ENCODE peak calls at places on chromosomes 3 and 15, in five cellular contexts. V is right atrium auricular region, D is psoas muscle, C is neuronal stem cell, G is GM23248. Z is an unnamed sample.

GRCh38 chr3:42654331-42655201 is 1.1 kb downstream of the ZBTB47 start:
- DNase-seq in V (no peak), D (peak; percentile 87), C (peak; percentile 71), G (peak; percentile 80), Z (peak; percentile 41)

GRCh38 chr3:72255736-72256559 is 471.0 kb upstream of the PROK2 start:
- DNase-seq in V (no peak), D (no peak), C (no peak), G (no peak), Z (no peak)

GRCh38 chr3:194367992-194368841 is 1.3 kb downstream of the LRRC15 start:
- DNase-seq in V (no peak), D (no peak), C (no peak), G (peak; percentile 96), Z (no peak)

GRCh38 chr3:197125601-197126000 is 96.0 kb upstream of the MELTF start:
- DNase-seq in V (no peak), D (no peak), C (no peak), G (peak; percentile 82), Z (no peak)

GRCh38 chr3:61946925-61947324 is 385.6 kb downstream of the PTPRG start:
- DNase-seq in V (no peak), D (no peak), C (peak; percentile 26), G (no peak), Z (no peak)

GRCh38 chr3:58009749-58010535 is 1.7 kb downstream of the FLNB start:
- DNase-seq in V (no peak), D (no peak), C (no peak), G (peak; percentile 33), Z (no peak)

GRCh38 chr15:32132850-32133249 is 102.5 kb downstream of the CHRNA7 start:
- DNase-seq in V (no peak), D (no peak), C (no peak), G (no peak), Z (no peak)

GRCh38 chr3:191688756-191689433 is 227.9 kb downstream of the PYDC2 start:
- DNase-seq in V (no peak), D (no peak), C (no peak), G (no peak), Z (peak; percentile 39)

GRCh38 chr15:38054488-38054887 is 120.0 kb downstream of the TMCO5A start:
- DNase-seq in V (no peak), D (no peak), C (no peak), G (peak; percentile 93), Z (no peak)

GRCh38 chr3:179958143-179958542 is 78.6 kb downstream of the PEX5L start:
- DNase-seq in V (no peak), D (no peak), C (no peak), G (no peak), Z (no peak)

GRCh38 chr3:141405025-141405424 is 36.7 kb downstream of the ZBTB38 start:
- DNase-seq in V (no peak), D (no peak), C (no peak), G (peak; percentile 82), Z (no peak)

GRCh38 chr15:63348392-63348791 is 33.3 kb downstream of the CA12 start:
- DNase-seq in V (peak; percentile 66), D (peak; percentile 75), C (no peak), G (peak; percentile 90), Z (no peak)

GRCh38 chr15:22794621-22795167 is 8.2 kb downstream of the NIPA1 start:
- DNase-seq in V (no peak), D (no peak), C (no peak), G (no peak), Z (no peak)

GRCh38 chr3:134311265-134311664 is 60.6 kb upstream of the RYK start:
- DNase-seq in V (peak; percentile 51), D (no peak), C (no peak), G (peak; percentile 94), Z (no peak)

GRCh38 chr3:58308728-58309127 is 2.4 kb downstream of the HTD2 start:
- DNase-seq in V (no peak), D (no peak), C (no peak), G (peak; percentile 37), Z (no peak)

GRCh38 chr3:119230745-119231144 is 9.9 kb downstream of the B4GALT4 start:
- DNase-seq in V (no peak), D (no peak), C (no peak), G (no peak), Z (no peak)
- H3K36me3 ChIP-seq in V (peaks cover 59% of the 10 kb centered on the region), D (peaks cover 73% of the 10 kb centered on the region), C (peaks cover 85% of the 10 kb centered on the region), G (peaks cover 48% of the 10 kb centered on the region), Z (peaks cover 24% of the 10 kb centered on the region)

GRCh38 chr3:48859188-48859587 is 11.5 kb upstream of the PRKAR2A start:
- DNase-seq in V (no peak), D (peak; percentile 45), C (no peak), G (no peak), Z (no peak)

GRCh38 chr3:48858709-48859108 is 11.0 kb upstream of the PRKAR2A start:
- DNase-seq in V (no peak), D (no peak), C (no peak), G (no peak), Z (no peak)

DNA sequence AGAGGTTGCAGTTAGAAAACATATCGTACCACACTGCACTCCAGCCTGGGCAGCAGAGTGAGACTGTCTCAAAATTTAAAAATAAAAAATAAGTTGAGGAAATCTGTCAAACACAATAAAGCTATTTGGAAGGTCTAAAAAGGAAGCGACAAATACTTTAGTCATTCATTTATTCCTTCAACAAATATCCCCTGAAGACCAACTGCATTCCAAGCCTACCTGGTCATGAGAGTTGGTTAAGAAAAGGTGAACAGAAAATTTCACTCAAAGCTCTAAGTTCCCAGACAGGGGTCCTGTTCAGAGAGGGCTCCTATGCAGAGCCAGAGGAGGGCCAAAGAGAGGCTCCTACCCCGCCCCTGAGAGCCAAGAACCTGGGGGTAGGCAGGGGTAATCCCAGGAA is 15.4 kb upstream of the PRKAR2A start:
- DNase-seq in V (no peak), D (peak; percentile 11), C (no peak), G (peak; percentile 4), Z (no peak)
- H3K27me3 ChIP-seq in V (no peaks in the 10 kb centered on the region), D (no peaks in the 10 kb centered on the region), C (no peaks in the 10 kb centered on the region), G (no peaks in the 10 kb centered on the region), Z (no peaks in the 10 kb centered on the region)

GRCh38 chr3:37074178-37074577 is 80.9 kb downstream of the MLH1 start:
- DNase-seq in V (no peak), D (no peak), C (no peak), G (peak; percentile 87), Z (no peak)

GRCh38 chr3:37071921-37072320 is 78.6 kb downstream of the MLH1 start:
- DNase-seq in V (no peak), D (no peak), C (no peak), G (no peak), Z (no peak)

GRCh38 chr3:37072892-37073291 is 79.6 kb downstream of the MLH1 start:
- DNase-seq in V (no peak), D (no peak), C (no peak), G (peak; percentile 58), Z (no peak)

GRCh38 chr3:37075955-37076354 is 82.6 kb downstream of the MLH1 start:
- DNase-seq in V (no peak), D (no peak), C (no peak), G (no peak), Z (no peak)
- H3K36me3 ChIP-seq in V (peaks cover 40% of the 10 kb centered on the region), D (peaks cover 96% of the 10 kb centered on the region), C (peaks cover 63% of the 10 kb centered on the region), G (peaks cover 29% of the 10 kb centered on the region), Z (no peaks in the 10 kb centered on the region)

DNA sequence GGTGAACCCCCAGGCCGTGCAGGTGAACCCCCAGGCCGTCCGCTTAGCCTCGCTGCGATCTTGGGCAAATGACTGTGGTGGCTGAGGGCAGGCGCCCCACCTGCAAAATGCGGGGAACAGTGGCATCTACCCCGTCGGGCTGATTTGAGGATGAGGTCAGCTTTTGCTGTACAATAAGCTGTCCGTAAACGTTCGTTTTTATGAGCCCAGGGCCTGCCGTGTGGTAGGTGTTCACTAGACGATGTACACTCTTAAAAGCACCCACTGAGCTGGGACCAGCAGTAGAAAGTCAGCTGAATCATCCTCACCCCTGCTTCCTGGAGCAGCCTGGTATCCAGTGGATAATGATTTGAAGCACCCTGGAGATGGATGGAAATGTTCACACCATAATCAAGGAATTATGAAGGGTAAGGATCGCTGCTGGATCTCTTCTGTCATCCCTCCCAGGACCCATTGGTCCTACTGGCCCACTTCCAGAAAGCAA is 943 bp upstream of the PCSK6 start:
- DNase-seq in V (peak; percentile 52), D (no peak), C (no peak), G (no peak), Z (no peak)
- H3K27me3 ChIP-seq in V (no peaks in the 10 kb centered on the region), D (no peaks in the 10 kb centered on the region), C (peaks cover 3% of the 10 kb centered on the region), G (peaks cover 45% of the 10 kb centered on the region), Z (peaks cover 25% of the 10 kb centered on the region)

GRCh38 chr3:15079083-15079482 is 14.0 kb upstream of the MRPS25 start:
- DNase-seq in V (no peak), D (no peak), C (no peak), G (no peak), Z (no peak)

GRCh38 chr3:15086263-15086662 is 12.7 kb downstream of the RBSN start:
- DNase-seq in V (no peak), D (no peak), C (no peak), G (no peak), Z (no peak)

GRCh38 chr3:15083190-15083700 is 15.7 kb downstream of the RBSN start:
- DNase-seq in V (no peak), D (no peak), C (no peak), G (no peak), Z (no peak)

GRCh38 chr3:15086699-15087098 is 12.2 kb downstream of the RBSN start:
- DNase-seq in V (no peak), D (no peak), C (no peak), G (no peak), Z (no peak)

GRCh38 chr3:15081960-15082664 is 16.8 kb downstream of the RBSN start:
- DNase-seq in V (no peak), D (no peak), C (no peak), G (peak; percentile 70), Z (no peak)
- H3K36me3 ChIP-seq in V (peaks cover 84% of the 10 kb centered on the region), D (peaks cover 99% of the 10 kb centered on the region), C (peaks cover 95% of the 10 kb centered on the region), G (peaks cover 55% of the 10 kb centered on the region), Z (peaks cover 8% of the 10 kb centered on the region)

GRCh38 chr15:90529369-90530249 is at the start of gene CRTC3:
- DNase-seq in V (no peak), D (peak; percentile 73), C (peak; percentile 35), G (peak; percentile 83), Z (no peak)
- H3K27me3 ChIP-seq in V (no peaks in the 10 kb centered on the region), D (no peaks in the 10 kb centered on the region), C (peaks cover 6% of the 10 kb centered on the region), G (no peaks in the 10 kb centered on the region), Z (peaks cover 18% of the 10 kb centered on the region)

DNA sequence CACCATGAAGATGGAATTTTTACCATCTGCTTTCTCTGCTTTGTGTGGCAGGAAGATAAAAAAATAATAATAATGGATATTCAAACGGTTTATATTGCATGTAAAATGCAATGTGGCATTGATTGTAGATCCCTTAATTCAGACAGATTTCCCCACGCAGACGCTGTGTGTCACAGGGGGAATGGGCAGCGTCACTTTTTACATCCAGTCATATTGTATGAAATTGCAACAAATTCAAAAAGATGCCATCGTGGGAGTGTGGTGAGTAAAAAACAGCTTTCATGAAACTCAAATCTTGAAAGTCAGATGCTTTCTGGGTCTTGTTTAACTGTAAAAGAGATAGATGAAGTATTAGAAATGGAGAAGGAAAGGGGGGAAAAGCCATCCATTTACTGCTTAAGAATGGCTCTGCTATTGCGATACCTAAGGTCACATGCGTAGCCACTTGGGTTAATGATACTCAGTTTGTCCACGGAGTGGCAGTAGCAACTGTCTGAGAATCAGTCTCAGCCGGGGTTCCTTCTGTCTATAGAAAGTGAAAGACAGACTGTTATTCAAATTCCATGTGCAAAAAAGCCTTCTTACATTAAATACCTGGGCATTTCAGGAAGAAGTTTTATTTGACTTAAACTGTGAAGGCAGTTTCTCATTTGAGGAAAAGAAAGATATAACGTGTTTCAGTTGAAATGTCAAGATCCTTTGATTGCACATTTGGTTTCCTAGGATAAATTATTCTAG is 28.5 kb downstream of the BTD start:
- DNase-seq in V (no peak), D (no peak), C (peak; percentile 40), G (peak; percentile 96), Z (peak; percentile 48)
- H3K36me3 ChIP-seq in V (no peaks in the 10 kb centered on the region), D (no peaks in the 10 kb centered on the region), C (no peaks in the 10 kb centered on the region), G (no peaks in the 10 kb centered on the region), Z (no peaks in the 10 kb centered on the region)

GRCh38 chr15:41493902-41494189 is 172 bp downstream of the ITPKA start:
- DNase-seq in V (no peak), D (no peak), C (no peak), G (no peak), Z (no peak)
- H3K27me3 ChIP-seq in V (no peaks in the 10 kb centered on the region), D (peaks cover 31% of the 10 kb centered on the region), C (peaks cover 25% of the 10 kb centered on the region), G (peaks cover 9% of the 10 kb centered on the region), Z (peaks cover 64% of the 10 kb centered on the region)

Z was measured in iPS DF 6.9.